ENCODE peak calls at places on chromosomes 6 and 20, in six cellular contexts. One of them, this sample, is unnamed.

GRCh38 chr6:14117158-14118090 is at the start of gene CD83:
- DNase-seq in stimulated activated naive CD8-positive, alpha-beta T cell treated with anti-CD3 and anti-CD28 coated beads, Interleukin-15, Interleukin-2, amounts not matched to agents 100 U/mL and 50 U/mL, for 24 hours: peak
- DNase-seq in iris pigment epithelial cell: peak
- DNase-seq in mesenteric fat pad: peak
- DNase-seq in cardiac fibroblast: peak
- DNase-seq in naive thymus-derived CD8-positive, alpha-beta T cell: peak
- DNase-seq in this sample: peak

GRCh38 chr20:51797357-51798025 is 4.8 kb downstream of the SALL4 start:
- DNase-seq in cardiac fibroblast: no peak
- DNase-seq in stimulated activated naive CD8-positive, alpha-beta T cell treated with anti-CD3 and anti-CD28 coated beads, Interleukin-15, Interleukin-2, amounts not matched to agents 100 U/mL and 50 U/mL, for 24 hours: no peak
- DNase-seq in mesenteric fat pad: no peak
- DNase-seq in iris pigment epithelial cell: no peak
- DNase-seq in naive thymus-derived CD8-positive, alpha-beta T cell: no peak
- DNase-seq in this sample: no peak

GRCh38 chr6:7905416-7905815 is 5.2 kb downstream of the TXNDC5 start:
- DNase-seq in cardiac fibroblast: peak
- DNase-seq in mesenteric fat pad: no peak
- DNase-seq in iris pigment epithelial cell: peak
- DNase-seq in naive thymus-derived CD8-positive, alpha-beta T cell: no peak
- DNase-seq in stimulated activated naive CD8-positive, alpha-beta T cell treated with anti-CD3 and anti-CD28 coated beads, Interleukin-15, Interleukin-2, amounts not matched to agents 100 U/mL and 50 U/mL, for 24 hours: no peak
- DNase-seq in this sample: no peak

GRCh38 chr6:7732219-7732618 is 6.3 kb downstream of the BMP6 start:
- DNase-seq in cardiac fibroblast: peak
- DNase-seq in stimulated activated naive CD8-positive, alpha-beta T cell treated with anti-CD3 and anti-CD28 coated beads, Interleukin-15, Interleukin-2, amounts not matched to agents 100 U/mL and 50 U/mL, for 24 hours: no peak
- DNase-seq in iris pigment epithelial cell: no peak
- DNase-seq in naive thymus-derived CD8-positive, alpha-beta T cell: no peak
- DNase-seq in mesenteric fat pad: no peak
- DNase-seq in this sample: no peak

GRCh38 chr20:3980260-3981131 is 34.9 kb downstream of the RNF24 start:
- DNase-seq in cardiac fibroblast: peak
- DNase-seq in mesenteric fat pad: no peak
- DNase-seq in stimulated activated naive CD8-positive, alpha-beta T cell treated with anti-CD3 and anti-CD28 coated beads, Interleukin-15, Interleukin-2, amounts not matched to agents 100 U/mL and 50 U/mL, for 24 hours: peak
- DNase-seq in naive thymus-derived CD8-positive, alpha-beta T cell: no peak
- DNase-seq in iris pigment epithelial cell: peak
- DNase-seq in this sample: no peak

GRCh38 chr6:66735106-66735890 is 1028.3 kb upstream of the EYS start:
- DNase-seq in mesenteric fat pad: no peak
- DNase-seq in cardiac fibroblast: peak
- DNase-seq in iris pigment epithelial cell: peak
- DNase-seq in stimulated activated naive CD8-positive, alpha-beta T cell treated with anti-CD3 and anti-CD28 coated beads, Interleukin-15, Interleukin-2, amounts not matched to agents 100 U/mL and 50 U/mL, for 24 hours: no peak
- DNase-seq in naive thymus-derived CD8-positive, alpha-beta T cell: no peak
- DNase-seq in this sample: no peak

GRCh38 chr20:51480507-51481270 is 61.8 kb downstream of the NFATC2 start:
- DNase-seq in cardiac fibroblast: no peak
- DNase-seq in stimulated activated naive CD8-positive, alpha-beta T cell treated with anti-CD3 and anti-CD28 coated beads, Interleukin-15, Interleukin-2, amounts not matched to agents 100 U/mL and 50 U/mL, for 24 hours: peak
- DNase-seq in mesenteric fat pad: peak
- DNase-seq in naive thymus-derived CD8-positive, alpha-beta T cell: no peak
- DNase-seq in iris pigment epithelial cell: no peak
- DNase-seq in this sample: no peak

GRCh38 chr6:15945593-15946159 is 183.2 kb upstream of the MYLIP start:
- DNase-seq in cardiac fibroblast: peak
- DNase-seq in mesenteric fat pad: no peak
- DNase-seq in iris pigment epithelial cell: peak
- DNase-seq in naive thymus-derived CD8-positive, alpha-beta T cell: no peak
- DNase-seq in stimulated activated naive CD8-positive, alpha-beta T cell treated with anti-CD3 and anti-CD28 coated beads, Interleukin-15, Interleukin-2, amounts not matched to agents 100 U/mL and 50 U/mL, for 24 hours: no peak
- DNase-seq in this sample: no peak

GRCh38 chr6:168029459-168030217 is 32.2 kb downstream of the KIF25 start:
- DNase-seq in stimulated activated naive CD8-positive, alpha-beta T cell treated with anti-CD3 and anti-CD28 coated beads, Interleukin-15, Interleukin-2, amounts not matched to agents 100 U/mL and 50 U/mL, for 24 hours: no peak
- DNase-seq in cardiac fibroblast: no peak
- DNase-seq in mesenteric fat pad: peak
- DNase-seq in iris pigment epithelial cell: no peak
- DNase-seq in naive thymus-derived CD8-positive, alpha-beta T cell: no peak
- DNase-seq in this sample: no peak

GRCh38 chr20:49219924-49220831 is 962 bp downstream of the DDX27 start:
- DNase-seq in naive thymus-derived CD8-positive, alpha-beta T cell: no peak
- DNase-seq in mesenteric fat pad: no peak
- DNase-seq in stimulated activated naive CD8-positive, alpha-beta T cell treated with anti-CD3 and anti-CD28 coated beads, Interleukin-15, Interleukin-2, amounts not matched to agents 100 U/mL and 50 U/mL, for 24 hours: no peak
- DNase-seq in cardiac fibroblast: no peak
- DNase-seq in iris pigment epithelial cell: no peak
- DNase-seq in this sample: no peak

GRCh38 chr20:51529027-51529749 is 13.3 kb downstream of the NFATC2 start:
- DNase-seq in stimulated activated naive CD8-positive, alpha-beta T cell treated with anti-CD3 and anti-CD28 coated beads, Interleukin-15, Interleukin-2, amounts not matched to agents 100 U/mL and 50 U/mL, for 24 hours: peak
- DNase-seq in mesenteric fat pad: no peak
- DNase-seq in iris pigment epithelial cell: peak
- DNase-seq in cardiac fibroblast: peak
- DNase-seq in naive thymus-derived CD8-positive, alpha-beta T cell: no peak
- DNase-seq in this sample: no peak

GRCh38 chr6:90028080-90028778 is 134.0 kb downstream of the GJA10 start:
- DNase-seq in mesenteric fat pad: no peak
- DNase-seq in cardiac fibroblast: no peak
- DNase-seq in naive thymus-derived CD8-positive, alpha-beta T cell: no peak
- DNase-seq in stimulated activated naive CD8-positive, alpha-beta T cell treated with anti-CD3 and anti-CD28 coated beads, Interleukin-15, Interleukin-2, amounts not matched to agents 100 U/mL and 50 U/mL, for 24 hours: peak
- DNase-seq in iris pigment epithelial cell: no peak
- DNase-seq in this sample: no peak